ENCODE peak calls at places on chromosomes 4 and X, in six cellular contexts. D, C, J, U, O and K are unnamed samples.

GRCh38 chr4:36358173-36358572 is 76.8 kb downstream of the DTHD1 start:
- DNase-seq in D (no peak), C (no peak), J (no peak), U (no peak), O (no peak), K (no peak)

GRCh38 chrX:12249997-12250396 is 111.7 kb downstream of the FRMPD4 start:
- DNase-seq in D (no peak), C (no peak), J (peak), U (no peak), O (no peak), K (no peak)

GRCh38 chr4:26081795-26082498 is 167.9 kb downstream of the SMIM20 start:
- DNase-seq in D (no peak), C (no peak), J (peak), U (peak), O (no peak), K (peak)

GRCh38 chrX:12563121-12563520 is 228.1 kb upstream of the PRPS2 start:
- DNase-seq in D (no peak), C (no peak), J (peak), U (no peak), O (no peak), K (no peak)

GRCh38 chrX:97740886-97741285 is 857.2 kb downstream of the RPA4 start:
- DNase-seq in D (no peak), C (no peak), J (peak), U (no peak), O (no peak), K (no peak)

GRCh38 chrX:36214924-36215323 is 295.4 kb downstream of the CFAP47 start:
- DNase-seq in D (no peak), C (no peak), J (no peak), U (no peak), O (no peak), K (no peak)

GRCh38 chr4:10115657-10116624 is 658 bp downstream of the WDR1 start:
- DNase-seq in D (peak), C (peak), J (peak), U (no peak), O (peak), K (peak)

GRCh38 chrX:139113682-139114081 is 402.2 kb upstream of the FGF13 start:
- DNase-seq in D (no peak), C (no peak), J (peak), U (peak), O (no peak), K (no peak)

GRCh38 chrX:19888419-19888879 is 1.0 kb upstream of the SH3KBP1 start:
- DNase-seq in D (peak), C (peak), J (peak), U (no peak), O (no peak), K (peak)

GRCh38 chr4:82733636-82734035 is 65.0 kb downstream of the SCD5 start:
- DNase-seq in D (peak), C (no peak), J (peak), U (no peak), O (no peak), K (no peak)

GRCh38 chrX:135629342-135629741 is 84.1 kb upstream of the CT45A1 start:
- DNase-seq in D (no peak), C (no peak), J (no peak), U (no peak), O (no peak), K (no peak)

GRCh38 chrX:135625995-135626394 is 87.4 kb upstream of the CT45A1 start:
- DNase-seq in D (no peak), C (no peak), J (peak), U (no peak), O (no peak), K (peak)
- TF ChIP-seq CTCF in D (no peak), C (no peak), J (peak), U (no peak), O (no peak), K (no peak)

DNA sequence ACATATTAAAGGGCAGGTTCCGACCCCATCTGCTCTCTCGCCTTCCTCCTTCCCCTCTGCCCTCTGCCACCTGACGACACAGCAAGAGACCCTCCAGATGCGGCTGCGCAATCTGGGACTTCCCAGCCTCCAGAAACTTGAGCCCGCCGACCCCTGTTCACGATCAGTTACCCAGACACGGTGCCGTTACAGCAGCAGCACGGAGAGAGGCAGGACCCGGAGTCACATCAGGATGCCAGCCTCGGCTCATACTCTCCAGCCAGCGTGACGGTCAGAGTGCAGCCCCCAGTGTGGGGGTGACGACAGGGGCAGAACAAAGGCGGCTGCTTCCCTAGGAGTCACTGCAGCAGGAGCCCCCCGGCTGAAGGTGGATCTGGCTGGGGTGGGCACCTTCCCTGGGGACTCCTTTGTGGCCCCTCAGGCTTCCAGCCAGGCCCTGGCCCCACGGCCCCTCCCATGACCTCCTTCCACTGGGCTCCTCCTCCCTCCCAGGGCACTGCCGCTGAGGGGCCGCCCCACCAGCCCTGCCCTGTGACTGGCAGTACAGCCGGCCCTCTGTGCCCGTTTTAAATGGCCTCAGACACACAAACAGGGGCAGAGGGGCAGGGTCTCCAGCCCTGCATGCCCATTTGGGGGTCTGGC is 62.0 kb downstream of the FAM53A start:
- DNase-seq in D (no peak), C (no peak), J (no peak), U (no peak), O (no peak), K (no peak)
- H3K27ac ChIP-seq in D (no peak), C (no peak), J (no peak), U (no peak), O (no peak), K (no peak)

GRCh38 chr4:144494280-144494679 is 151.7 kb upstream of the HHIP start:
- DNase-seq in D (no peak), C (no peak), J (no peak), U (no peak), O (no peak), K (no peak)

GRCh38 chr4:144499777-144500176 is 146.2 kb upstream of the HHIP start:
- DNase-seq in D (no peak), C (no peak), J (no peak), U (no peak), O (no peak), K (no peak)

GRCh38 chr4:144501231-144501780 is 144.7 kb upstream of the HHIP start:
- DNase-seq in D (no peak), C (no peak), J (no peak), U (no peak), O (no peak), K (no peak)

DNA sequence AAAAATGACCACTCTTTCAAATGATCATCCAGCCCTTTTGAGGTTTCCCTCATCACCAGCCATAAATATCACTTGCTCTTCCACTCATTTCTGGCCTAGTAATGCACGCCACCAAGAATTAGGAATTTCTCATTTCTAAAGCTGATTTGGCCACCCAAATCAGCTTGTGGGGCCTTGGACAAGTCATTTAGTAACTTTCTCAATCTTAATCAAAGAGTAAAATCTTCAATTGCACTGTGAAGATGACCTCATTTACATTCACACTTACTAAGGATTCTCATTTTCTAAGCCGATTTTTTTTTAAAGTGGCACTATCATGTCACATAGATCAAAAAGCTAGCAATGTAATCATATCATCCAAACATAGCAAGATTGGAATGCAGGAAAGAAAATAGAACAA is 150.0 kb upstream of the HHIP start:
- DNase-seq in D (no peak), C (no peak), J (no peak), U (no peak), O (no peak), K (no peak)
- TF ChIP-seq CTCF in D (no peak), C (no peak), J (no peak), U (no peak), O (no peak), K (no peak)

GRCh38 chrX:34126011-34126410 is 6.1 kb downstream of the FAM47A start:
- DNase-seq in D (no peak), C (no peak), J (no peak), U (no peak), O (no peak), K (no peak)
- H3K27ac ChIP-seq in D (no peak), C (no peak), J (no peak), U (no peak), O (no peak), K (no peak)

GRCh38 chr4:81469774-81470455 is 1.8 kb downstream of the RASGEF1B start:
- DNase-seq in D (no peak), C (no peak), J (no peak), U (no peak), O (no peak), K (no peak)

GRCh38 chr4:81473086-81473396 is 1.3 kb upstream of the RASGEF1B start:
- DNase-seq in D (no peak), C (no peak), J (no peak), U (no peak), O (no peak), K (no peak)

GRCh38 chr4:81470456-81471327 is 1.0 kb downstream of the RASGEF1B start:
- DNase-seq in D (peak), C (peak), J (peak), U (no peak), O (no peak), K (no peak)

GRCh38 chr4:81471361-81472248 is at the start of gene RASGEF1B:
- DNase-seq in D (peak), C (peak), J (peak), U (peak), O (peak), K (peak)

GRCh38 chr4:81472249-81473085 is 760 bp upstream of the RASGEF1B start:
- DNase-seq in D (peak), C (peak), J (no peak), U (peak), O (no peak), K (peak)
- TF ChIP-seq CTCF in D (peak), C (peak), J (peak), U (peak), O (no peak), K (no peak)

GRCh38 chrX:78514852-78515251 is 144.3 kb downstream of the RTL3 start:
- DNase-seq in D (no peak), C (no peak), J (peak), U (no peak), O (no peak), K (no peak)
- H3K27ac ChIP-seq in D (no peak), C (no peak), J (peak), U (no peak), O (no peak), K (no peak)

DNA sequence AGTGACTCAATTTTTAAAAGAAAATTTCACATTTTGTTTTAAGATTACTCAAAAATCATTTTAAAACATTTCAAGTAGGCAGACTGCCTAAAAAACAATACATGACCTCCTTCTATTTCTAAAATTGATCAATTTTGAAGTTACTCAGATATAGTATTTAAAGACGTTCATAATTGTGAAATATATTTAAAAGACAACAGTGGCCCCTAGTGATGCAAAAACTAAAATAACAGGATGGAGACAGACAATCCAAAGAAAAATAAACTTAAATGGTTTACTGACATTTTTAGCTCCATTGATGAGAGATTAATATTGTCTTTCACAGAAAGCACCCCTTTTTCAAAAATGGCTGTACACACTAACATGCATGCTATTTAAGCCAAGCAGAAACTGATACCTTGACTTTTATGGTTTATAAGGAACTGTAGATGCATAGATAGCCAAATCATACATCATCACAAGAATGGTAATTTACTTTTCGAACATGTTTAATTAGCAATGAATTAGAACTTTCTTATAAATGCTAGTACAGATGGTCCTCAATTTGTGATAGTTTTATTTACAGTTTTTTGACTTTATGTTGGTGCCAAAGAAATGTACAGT is 69.8 kb upstream of the FAT4 start:
- DNase-seq in D (no peak), C (no peak), J (peak), U (no peak), O (no peak), K (peak)
- TF ChIP-seq CTCF in D (no peak), C (no peak), J (peak), U (no peak), O (no peak), K (peak)

GRCh38 chrX:137427061-137427778 is 138.7 kb upstream of the ZIC3 start:
- DNase-seq in D (no peak), C (no peak), J (no peak), U (no peak), O (no peak), K (no peak)

GRCh38 chrX:137423241-137423640 is 142.7 kb upstream of the ZIC3 start:
- DNase-seq in D (no peak), C (no peak), J (no peak), U (no peak), O (no peak), K (no peak)

GRCh38 chrX:137427813-137428212 is 138.1 kb upstream of the ZIC3 start:
- DNase-seq in D (no peak), C (no peak), J (no peak), U (no peak), O (no peak), K (no peak)

GRCh38 chrX:137425273-137425902 is 140.5 kb upstream of the ZIC3 start:
- DNase-seq in D (no peak), C (no peak), J (no peak), U (no peak), O (no peak), K (no peak)

GRCh38 chrX:137424679-137425078 is 141.2 kb upstream of the ZIC3 start:
- DNase-seq in D (no peak), C (no peak), J (no peak), U (no peak), O (no peak), K (no peak)
- H3K27ac ChIP-seq in D (no peak), C (no peak), J (no peak), U (no peak), O (no peak), K (no peak)

DNA sequence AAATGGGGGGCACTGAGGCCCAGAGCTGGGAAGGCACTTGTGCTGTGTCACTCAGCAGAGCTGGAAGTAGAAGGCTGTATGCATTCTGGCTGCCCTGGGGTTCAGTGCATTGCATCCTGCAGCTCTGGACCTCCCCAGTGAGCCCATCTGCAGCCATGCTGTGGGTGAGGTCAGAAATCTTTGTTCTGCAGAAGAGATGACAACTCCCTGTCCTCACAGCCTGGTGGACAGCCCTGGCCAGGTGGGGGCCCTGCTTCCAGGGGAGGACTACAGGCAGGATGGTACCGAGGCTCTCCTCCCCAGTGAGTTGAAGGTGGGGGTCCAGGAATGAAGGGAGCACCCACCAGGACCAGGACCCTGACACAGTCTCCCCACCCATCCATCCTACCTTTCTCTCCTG is 135.1 kb upstream of the PJA1 start:
- DNase-seq in D (no peak), C (no peak), J (no peak), U (no peak), O (no peak), K (no peak)
- TF ChIP-seq CTCF in D (no peak), C (no peak), J (no peak), U (no peak), O (no peak), K (no peak)

GRCh38 chrX:22575161-22575845 is 302.6 kb downstream of the CBLL2 start:
- DNase-seq in D (no peak), C (no peak), J (peak), U (no peak), O (no peak), K (no peak)

DNA sequence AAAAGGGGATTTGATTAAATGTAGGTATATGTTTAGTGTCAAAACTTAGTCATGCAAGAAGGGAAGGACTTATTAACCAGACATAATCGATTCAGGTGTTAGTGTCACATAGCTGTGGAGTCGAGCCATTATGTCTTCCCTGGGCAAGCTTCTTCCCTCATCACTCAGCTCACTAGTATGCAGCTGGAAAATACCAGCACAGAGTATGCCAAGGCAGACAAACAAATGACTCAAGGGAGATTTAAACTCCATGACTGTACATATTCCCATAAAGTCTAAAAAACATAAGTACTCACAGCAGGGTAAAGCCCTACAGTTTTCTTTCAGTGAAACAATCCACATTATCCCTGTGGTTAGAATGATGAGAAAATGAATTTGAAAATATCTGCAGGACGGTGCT is 304.5 kb downstream of the CBLL2 start:
- DNase-seq in D (no peak), C (no peak), J (peak), U (no peak), O (no peak), K (peak)
- H3K27ac ChIP-seq in D (no peak), C (no peak), J (peak), U (no peak), O (no peak), K (no peak)